ENCODE peak calls at places on chromosome 20, in eight cellular contexts. O is AML-193, A is ureter, W is GM20000, M is skeletal muscle cell, H is HFF-Myc, Q is NCI-H1105, J is endothelial cell. P is an unnamed sample.

GRCh38 chr20:48771542-48771941 is 56.3 kb downstream of the PREX1 start:
- DNase-seq in O (no peak), W (no peak), J (no peak), A (no peak), H (peak; percentile 25), M (no peak), Q (no peak), P (no peak)

GRCh38 chr20:54920491-54920890 is 445.1 kb downstream of the DOK5 start:
- DNase-seq in Q (no peak), A (no peak), O (no peak), H (no peak), J (no peak), W (no peak), M (no peak), P (no peak)

GRCh38 chr20:58308680-58309527 is 611 bp upstream of the RAB22A start:
- DNase-seq in W (peak; percentile 83), M (no peak), H (no peak), Q (no peak), J (peak; percentile 21), A (peak; percentile 71), O (no peak), P (peak; percentile 49)

GRCh38 chr20:43840382-43841070 is 74.1 kb upstream of the TOX2 start:
- DNase-seq in W (peak; percentile 72), Q (no peak), H (no peak), M (no peak), J (peak; percentile 17), O (peak; percentile 31), A (peak; percentile 30), P (peak; percentile 8)

GRCh38 chr20:48826883-48827771 is 672 bp downstream of the PREX1 start:
- DNase-seq in A (no peak), O (peak; percentile 35), Q (peak; percentile 38), M (no peak), W (peak; percentile 66), H (no peak), J (peak; percentile 42), P (peak; percentile 35)

GRCh38 chr20:31674895-31675827 is 37.4 kb downstream of the COX4I2 start:
- DNase-seq in Q (no peak), A (peak; percentile 71), H (no peak), M (peak; percentile 60), O (peak; percentile 95), J (peak; percentile 55), W (peak; percentile 56), P (peak; percentile 35)

GRCh38 chr20:59210186-59210585 is 46.6 kb downstream of the ZNF831 start:
- DNase-seq in A (no peak), H (no peak), M (no peak), W (no peak), J (no peak), Q (no peak), O (no peak), P (no peak)

GRCh38 chr20:33816191-33816590 is 5.0 kb downstream of the CHMP4B start:
- DNase-seq in H (no peak), O (no peak), Q (no peak), M (no peak), J (no peak), A (no peak), W (no peak), P (no peak)

GRCh38 chr20:49785851-49786174 is 26.8 kb upstream of the SLC9A8 start:
- DNase-seq in O (peak; percentile 75), W (peak; percentile 65), J (no peak), H (no peak), Q (no peak), M (no peak), A (no peak), P (no peak)

GRCh38 chr20:63032861-63033634 is 26.3 kb upstream of the BHLHE23 start:
- DNase-seq in W (peak; percentile 76), J (peak; percentile 52), A (no peak), O (no peak), M (no peak), Q (no peak), H (no peak), P (no peak)

GRCh38 chr20:57266251-57267157 is at the start of gene BMP7:
- DNase-seq in W (peak; percentile 39), A (no peak), O (no peak), Q (peak; percentile 76), M (no peak), J (peak; percentile 42), H (no peak), P (peak; percentile 14)

GRCh38 chr20:17084909-17085308 is 141.9 kb upstream of the PCSK2 start:
- DNase-seq in J (no peak), M (no peak), O (no peak), W (no peak), A (no peak), Q (no peak), H (no peak), P (no peak)

GRCh38 chr20:5191829-5192569 is 65.2 kb downstream of the CDS2 start:
- DNase-seq in H (peak; percentile 63), W (peak; percentile 80), O (peak; percentile 86), M (peak; percentile 39), A (peak; percentile 60), J (peak; percentile 25), Q (peak; percentile 28), P (peak; percentile 32)

GRCh38 chr20:15600565-15600964 is 972.7 kb downstream of the KIF16B start:
- DNase-seq in Q (no peak), A (no peak), O (no peak), J (no peak), W (no peak), H (no peak), M (no peak), P (no peak)

GRCh38 chr20:13996265-13996664 is 949 bp downstream of the MACROD2 start:
- DNase-seq in A (no peak), Q (no peak), O (no peak), H (no peak), M (no peak), W (no peak), J (no peak), P (peak; percentile 6)

GRCh38 chr20:6142348-6142993 is 19.6 kb upstream of the FERMT1 start:
- DNase-seq in M (no peak), W (peak; percentile 68), J (peak; percentile 55), Q (peak; percentile 47), A (peak; percentile 67), O (peak; percentile 45), H (peak; percentile 54), P (peak; percentile 85)

GRCh38 chr20:40757087-40757486 is 68.1 kb upstream of the MAFB start:
- DNase-seq in A (no peak), M (no peak), H (no peak), W (no peak), J (no peak), Q (no peak), O (no peak), P (no peak)

GRCh38 chr20:37807901-37808751 is 94.8 kb upstream of the VSTM2L start:
- DNase-seq in H (no peak), O (no peak), M (no peak), Q (no peak), W (no peak), A (no peak), J (no peak), P (no peak)

GRCh38 chr20:1185781-1186334 is 1.1 kb upstream of the TMEM74B start:
- DNase-seq in M (no peak), H (no peak), O (no peak), A (no peak), W (peak; percentile 83), Q (peak; percentile 27), J (peak; percentile 80), P (peak; percentile 80)

GRCh38 chr20:43096471-43096870 is 93.2 kb downstream of the PTPRT start:
- DNase-seq in J (no peak), A (no peak), O (no peak), M (no peak), H (no peak), W (no peak), Q (no peak), P (no peak)

GRCh38 chr20:64119681-64120341 is 12.4 kb upstream of the NPBWR2 start:
- DNase-seq in O (no peak), Q (no peak), M (no peak), H (no peak), J (no peak), W (no peak), A (peak; percentile 29), P (no peak)

GRCh38 chr20:312067-312466 is 13.3 kb upstream of the SOX12 start:
- DNase-seq in H (no peak), O (no peak), A (no peak), M (no peak), J (no peak), Q (no peak), W (no peak), P (no peak)

GRCh38 chr20:840858-841567 is 7.5 kb downstream of the FAM110A start:
- DNase-seq in O (no peak), W (peak; percentile 68), Q (no peak), H (no peak), M (no peak), A (peak; percentile 73), J (no peak), P (peak; percentile 76)

GRCh38 chr20:50027611-50028105 is 44.9 kb downstream of the SNAI1 start:
- DNase-seq in Q (no peak), W (no peak), A (peak; percentile 67), H (peak; percentile 53), J (no peak), M (peak; percentile 71), O (no peak), P (no peak)

GRCh38 chr20:32018269-32019155 is 8.3 kb downstream of the CCM2L start:
- DNase-seq in O (no peak), M (no peak), Q (peak; percentile 97), A (peak; percentile 54), H (no peak), W (peak; percentile 81), J (peak; percentile 78), P (peak; percentile 59)

GRCh38 chr20:44805335-44805734 is 5.0 kb downstream of the RIMS4 start:
- DNase-seq in H (no peak), J (no peak), A (no peak), M (no peak), O (no peak), W (no peak), Q (no peak), P (no peak)

GRCh38 chr20:3137492-3137891 is 22.2 kb downstream of the FASTKD5 start:
- DNase-seq in M (no peak), A (no peak), Q (no peak), O (no peak), W (no peak), J (no peak), H (no peak), P (peak; percentile 52)

GRCh38 chr20:49203746-49204145 is 15.5 kb upstream of the DDX27 start:
- DNase-seq in J (no peak), A (no peak), H (no peak), O (no peak), W (no peak), M (no peak), Q (no peak), P (no peak)

GRCh38 chr20:305745-306144 is 8.4 kb downstream of the ZCCHC3 start:
- DNase-seq in M (no peak), W (no peak), Q (no peak), J (no peak), A (no peak), H (no peak), O (no peak), P (no peak)

GRCh38 chr20:44720617-44720993 is 5.4 kb downstream of the CCN5 start:
- DNase-seq in W (no peak), M (no peak), H (no peak), A (no peak), J (no peak), Q (no peak), O (no peak), P (no peak)

GRCh38 chr20:48886811-48887210 is 34.7 kb upstream of the ARFGEF2 start:
- DNase-seq in W (no peak), J (no peak), M (no peak), Q (no peak), A (no peak), O (no peak), H (no peak), P (no peak)

GRCh38 chr20:41701596-41702350 is 83.6 kb upstream of the CHD6 start:
- DNase-seq in J (no peak), O (no peak), M (no peak), W (no peak), H (no peak), Q (no peak), A (no peak), P (peak; percentile 38)

GRCh38 chr20:37565134-37565811 is 37.6 kb upstream of the BLCAP start:
- DNase-seq in W (no peak), M (peak; percentile 18), O (no peak), Q (peak; percentile 57), H (no peak), A (no peak), J (no peak), P (no peak)

GRCh38 chr20:63230800-63231268 is 4.9 kb upstream of the BIRC7 start:
- DNase-seq in H (no peak), W (no peak), Q (no peak), A (no peak), J (peak; percentile 71), O (no peak), M (peak; percentile 33), P (peak; percentile 63)